ENCODE peak calls at places on chromosomes 3 and 15, in six cellular contexts. Q is tibial artery; J is naive thymus-derived CD4-positive, alpha-beta T cell; T is neuronal stem cell; V is mesenchymal stem cell; U is GM23248. M is an unnamed sample. For H3K4me1 and H3K9me3, the result is how much of the 10 kb centered on the place peaks cover.

GRCh38 chr15:83206387-83206970 is 1.1 kb downstream of the HDGFL3 start:
- DNase-seq in Q (no peak), U (peak), J (no peak), V (peak), T (no peak), M (no peak)

GRCh38 chr3:189710620-189711388 is 79.6 kb downstream of the TP63 start:
- DNase-seq in V (peak), Q (no peak), U (peak), J (no peak), T (no peak), M (no peak)

GRCh38 chr15:61994216-61994615 is 66.0 kb downstream of the VPS13C start:
- DNase-seq in V (peak), U (peak), Q (no peak), T (no peak), J (no peak), M (no peak)

GRCh38 chr3:121998030-121998580 is 23.9 kb downstream of the ILDR1 start:
- DNase-seq in J (no peak), Q (no peak), V (peak), U (peak), T (no peak), M (no peak)

GRCh38 chr15:59301527-59301926 is 71.1 kb downstream of the MYO1E start:
- DNase-seq in U (no peak), Q (no peak), T (no peak), J (no peak), V (no peak), M (no peak)

GRCh38 chr3:141151439-141151838 is 80.2 kb upstream of the PXYLP1 start:
- DNase-seq in T (no peak), V (no peak), Q (no peak), J (no peak), U (peak), M (no peak)

GRCh38 chr3:129428020-129428381 is 435 bp downstream of the EFCAB12 start:
- DNase-seq in Q (no peak), J (no peak), T (no peak), V (no peak), U (no peak), M (no peak)

GRCh38 chr15:74663303-74664027 is 32.4 kb downstream of the EDC3 start:
- DNase-seq in J (no peak), T (no peak), V (no peak), U (no peak), Q (no peak), M (no peak)

GRCh38 chr3:165883866-165884478 is 46.7 kb upstream of the BCHE start:
- DNase-seq in V (peak), Q (no peak), T (no peak), J (no peak), U (no peak), M (no peak)

GRCh38 chr15:97084650-97085049 is 754.1 kb downstream of the NR2F2 start:
- DNase-seq in J (no peak), T (no peak), Q (no peak), U (no peak), V (peak), M (no peak)

GRCh38 chr3:156488771-156489170 is 66.1 kb downstream of the SSR3 start:
- DNase-seq in Q (no peak), T (no peak), V (peak), U (peak), J (no peak), M (no peak)

GRCh38 chr15:60966316-60966715 is 262.8 kb downstream of the RORA start:
- DNase-seq in Q (no peak), T (no peak), V (no peak), J (no peak), U (peak), M (no peak)

GRCh38 chr15:25250906-25251622 is 187.8 kb downstream of the UBE3A start:
- DNase-seq in Q (peak), U (no peak), V (no peak), J (no peak), T (no peak), M (no peak)

GRCh38 chr3:46517016-46517770 is 19.4 kb downstream of the RTP3 start:
- DNase-seq in T (no peak), Q (no peak), J (no peak), U (peak), V (peak), M (no peak)

GRCh38 chr3:80297720-80298119 is 529.9 kb upstream of the ROBO1 start:
- DNase-seq in T (no peak), V (no peak), Q (no peak), J (no peak), U (no peak), M (no peak)

GRCh38 chr15:74957301-74958035 is 896 bp upstream of the RPP25 start:
- DNase-seq in T (no peak), V (no peak), J (no peak), Q (peak), U (peak), M (no peak)

GRCh38 chr3:194840661-194841514 is 155.2 kb downstream of the FAM43A start:
- DNase-seq in Q (no peak), J (no peak), U (peak), T (no peak), V (peak), M (no peak)

GRCh38 chr3:48155122-48155521 is 33.1 kb downstream of the CDC25A start:
- DNase-seq in V (peak), J (no peak), U (peak), Q (no peak), T (no peak), M (no peak)

GRCh38 chr3:50486219-50486888 is 17.1 kb downstream of the CACNA2D2 start:
- DNase-seq in T (no peak), U (peak), V (no peak), J (no peak), Q (no peak), M (no peak)

GRCh38 chr3:37129871-37130270 is 44.5 kb downstream of the LRRFIP2 start:
- DNase-seq in V (peak), J (no peak), T (no peak), Q (no peak), U (peak), M (no peak)

GRCh38 chr3:197407526-197407925 is 109.1 kb upstream of the DLG1 start:
- DNase-seq in T (no peak), J (no peak), Q (no peak), V (no peak), U (no peak), M (no peak)

GRCh38 chr3:13081603-13082360 is 8.6 kb upstream of the IQSEC1 start:
- DNase-seq in T (no peak), V (no peak), J (no peak), U (peak), Q (no peak), M (no peak)

GRCh38 chr3:67655364-67656121 is 1.1 kb upstream of the SUCLG2 start:
- DNase-seq in J (peak), V (no peak), T (no peak), U (peak), Q (no peak), M (peak)

GRCh38 chr3:197428117-197428761 is 127.5 kb downstream of the BDH1 start:
- DNase-seq in U (peak), V (peak), J (peak), T (no peak), Q (no peak), M (no peak)

GRCh38 chr3:141482250-141482937 is 4.4 kb upstream of the RASA2 start:
- DNase-seq in Q (no peak), T (no peak), V (peak), U (peak), J (no peak), M (no peak)

GRCh38 chr15:65059931-65060596 is 7.7 kb downstream of the RASL12 start:
- DNase-seq in Q (peak), T (no peak), J (no peak), U (no peak), V (no peak), M (no peak)
- H3K4me1 ChIP-seq in Q (half or more), T (under half), J (under half), U (under half), V (under half), M (under half)

DNA sequence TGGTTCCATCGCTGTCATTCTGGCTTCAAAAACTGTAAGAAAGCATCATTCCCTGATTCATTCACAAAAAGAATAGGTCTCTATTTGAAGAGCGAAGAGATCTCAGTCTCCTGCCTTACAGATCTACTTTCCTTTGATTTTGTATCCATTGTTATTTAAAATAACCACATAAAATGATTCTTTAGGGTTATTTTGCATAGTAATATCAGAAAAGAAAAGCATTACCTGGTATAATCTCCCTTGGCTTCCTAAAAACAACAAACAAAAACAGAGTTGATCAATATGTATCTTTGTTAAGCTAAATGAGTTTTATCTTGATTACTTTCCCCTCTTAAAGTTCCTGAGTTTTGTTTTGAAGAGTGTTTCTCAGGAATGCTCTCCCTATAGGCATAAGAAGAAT is 126.6 kb upstream of the LMOD3 start:
- DNase-seq in J (no peak), V (no peak), U (no peak), T (no peak), Q (no peak), M (no peak)
- H3K27ac ChIP-seq in J (no peak), V (peak), U (no peak), T (no peak), Q (no peak), M (no peak)

GRCh38 chr3:24226402-24226801 is 268.2 kb downstream of the THRB start:
- DNase-seq in V (no peak), U (no peak), T (no peak), Q (no peak), J (no peak), M (no peak)
- H3K9me3 ChIP-seq in V (under half), U (under half), T (under half), Q (under half), J (under half), M (under half)

GRCh38 chr15:56918907-56919707 is 663 bp downstream of the TCF12 start:
- DNase-seq in U (peak), J (peak), V (peak), T (peak), Q (peak), M (peak)
- H3K4me1 ChIP-seq in U (under half), J (under half), V (under half), T (under half), Q (half or more), M (under half)

GRCh38 chr3:38140326-38141172 is 2.1 kb downstream of the MYD88 start:
- DNase-seq in U (no peak), J (no peak), T (no peak), Q (peak), V (no peak), M (no peak)

GRCh38 chr3:38138347-38139190 is at the start of gene MYD88:
- DNase-seq in T (peak), V (peak), J (peak), Q (peak), U (peak), M (peak)

GRCh38 chr3:38139191-38139590 is 730 bp downstream of the MYD88 start:
- DNase-seq in U (no peak), Q (peak), J (no peak), T (no peak), V (no peak), M (no peak)

GRCh38 chr3:38141173-38141951 is 2.9 kb downstream of the MYD88 start:
- DNase-seq in T (no peak), J (no peak), U (no peak), V (no peak), Q (peak), M (no peak)

GRCh38 chr3:38139652-38140051 is 1.2 kb downstream of the MYD88 start:
- DNase-seq in V (no peak), J (no peak), Q (peak), T (no peak), U (no peak), M (no peak)
- H3K27ac ChIP-seq in V (no peak), J (peak), Q (peak), T (no peak), U (no peak), M (peak)

DNA sequence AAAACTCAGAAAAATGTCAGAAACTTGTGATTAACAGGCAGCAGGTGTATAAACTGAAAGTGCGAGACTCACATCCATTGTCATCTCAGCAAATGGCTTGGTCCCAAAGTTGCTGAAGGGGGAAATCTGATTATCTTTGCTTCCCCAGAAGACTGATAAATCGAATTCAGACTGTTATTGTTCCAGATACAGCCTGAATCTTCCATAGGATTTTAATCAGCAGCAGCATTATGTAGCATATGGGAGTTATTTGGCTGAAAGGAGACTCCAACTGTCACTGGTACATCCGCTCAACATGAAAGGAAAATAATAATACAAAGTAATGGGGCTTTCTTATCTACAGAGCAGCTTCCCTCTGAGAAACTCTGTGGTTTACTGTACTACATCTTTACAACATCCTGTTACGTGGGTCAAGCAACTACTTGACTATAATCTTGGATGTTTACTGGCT is 550.4 kb upstream of the CCDC54 start:
- DNase-seq in J (no peak), T (no peak), U (no peak), Q (no peak), V (peak), M (no peak)
- H3K9me3 ChIP-seq in J (under half), T (under half), U (under half), Q (under half), V (under half), M (under half)

DNA sequence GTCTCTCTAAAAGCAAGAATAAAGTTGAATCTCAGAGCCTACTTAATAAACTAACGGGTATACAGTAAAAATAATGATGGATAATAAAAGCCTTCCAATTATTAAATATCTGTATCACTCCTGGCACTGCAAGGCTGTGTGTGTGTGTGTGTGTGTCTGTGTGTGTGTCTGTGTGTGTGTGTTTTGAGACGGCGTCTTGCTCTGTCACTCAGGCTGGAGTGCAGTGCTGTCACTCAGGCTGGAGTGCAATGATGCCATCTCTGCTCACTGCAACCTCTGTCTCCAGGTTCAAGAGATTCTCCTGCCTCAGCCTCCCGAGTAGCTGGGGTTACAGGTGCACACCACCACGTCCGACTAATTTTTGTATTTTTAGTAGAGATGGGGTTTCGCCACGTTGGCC is 62.5 kb downstream of the TBL1XR1 start:
- DNase-seq in V (no peak), T (no peak), J (no peak), U (no peak), Q (no peak), M (no peak)
- H3K4me1 ChIP-seq in V (under half), T (under half), J (under half), U (under half), Q (half or more), M (under half)